ENCODE peak calls at places on chromosomes 12 and 14, in six cellular contexts. One of them, this sample, is unnamed.

GRCh38 chr14:31026395-31027096 is 367 bp upstream of the STRN3 start:
- DNase-seq in thyroid gland: peak
- DNase-seq in activated T-helper 1 cell treated with anti-CD3 and anti-CD28 coated beads, Interleukin-2, amount 50 U/mL, for 16 hours: peak
- DNase-seq in testis: peak
- DNase-seq in T-helper 2 cell treated with Interferon-gamma antibody and Interleukin-4, amounts not matched to agents 5 μg/mL and 100 μg/mL, for 36 hours: peak
- DNase-seq in mucosa of gallbladder: peak
- DNase-seq in this sample: peak

GRCh38 chr12:25458047-25458552 is 95.0 kb downstream of the LMNTD1 start:
- DNase-seq in activated T-helper 1 cell treated with anti-CD3 and anti-CD28 coated beads, Interleukin-2, amount 50 U/mL, for 16 hours: no peak
- DNase-seq in T-helper 2 cell treated with Interferon-gamma antibody and Interleukin-4, amounts not matched to agents 5 μg/mL and 100 μg/mL, for 36 hours: no peak
- DNase-seq in mucosa of gallbladder: no peak
- DNase-seq in thyroid gland: no peak
- DNase-seq in testis: no peak
- DNase-seq in this sample: no peak

GRCh38 chr14:105414456-105415371 is 4.9 kb upstream of the MTA1 start:
- DNase-seq in thyroid gland: peak
- DNase-seq in T-helper 2 cell treated with Interferon-gamma antibody and Interleukin-4, amounts not matched to agents 5 μg/mL and 100 μg/mL, for 36 hours: peak
- DNase-seq in testis: peak
- DNase-seq in activated T-helper 1 cell treated with anti-CD3 and anti-CD28 coated beads, Interleukin-2, amount 50 U/mL, for 16 hours: peak
- DNase-seq in mucosa of gallbladder: peak
- DNase-seq in this sample: peak

GRCh38 chr14:99481745-99482099 is 513 bp downstream of the CCNK start:
- DNase-seq in activated T-helper 1 cell treated with anti-CD3 and anti-CD28 coated beads, Interleukin-2, amount 50 U/mL, for 16 hours: no peak
- DNase-seq in mucosa of gallbladder: no peak
- DNase-seq in testis: no peak
- DNase-seq in thyroid gland: no peak
- DNase-seq in T-helper 2 cell treated with Interferon-gamma antibody and Interleukin-4, amounts not matched to agents 5 μg/mL and 100 μg/mL, for 36 hours: no peak
- DNase-seq in this sample: peak

GRCh38 chr14:75003250-75004027 is 718 bp downstream of the EIF2B2 start:
- DNase-seq in T-helper 2 cell treated with Interferon-gamma antibody and Interleukin-4, amounts not matched to agents 5 μg/mL and 100 μg/mL, for 36 hours: no peak
- DNase-seq in testis: no peak
- DNase-seq in thyroid gland: no peak
- DNase-seq in mucosa of gallbladder: no peak
- DNase-seq in activated T-helper 1 cell treated with anti-CD3 and anti-CD28 coated beads, Interleukin-2, amount 50 U/mL, for 16 hours: no peak
- DNase-seq in this sample: no peak

GRCh38 chr14:75982724-75983358 is 1.0 kb upstream of the TGFB3 start:
- DNase-seq in T-helper 2 cell treated with Interferon-gamma antibody and Interleukin-4, amounts not matched to agents 5 μg/mL and 100 μg/mL, for 36 hours: no peak
- DNase-seq in testis: peak
- DNase-seq in activated T-helper 1 cell treated with anti-CD3 and anti-CD28 coated beads, Interleukin-2, amount 50 U/mL, for 16 hours: no peak
- DNase-seq in thyroid gland: peak
- DNase-seq in mucosa of gallbladder: peak
- DNase-seq in this sample: no peak

GRCh38 chr12:108201808-108202207 is 72.7 kb downstream of the WSCD2 start:
- DNase-seq in testis: no peak
- DNase-seq in thyroid gland: no peak
- DNase-seq in mucosa of gallbladder: no peak
- DNase-seq in activated T-helper 1 cell treated with anti-CD3 and anti-CD28 coated beads, Interleukin-2, amount 50 U/mL, for 16 hours: no peak
- DNase-seq in T-helper 2 cell treated with Interferon-gamma antibody and Interleukin-4, amounts not matched to agents 5 μg/mL and 100 μg/mL, for 36 hours: no peak
- DNase-seq in this sample: no peak

GRCh38 chr14:55075628-55076027 is 24.2 kb downstream of the MAPK1IP1L start:
- DNase-seq in thyroid gland: no peak
- DNase-seq in activated T-helper 1 cell treated with anti-CD3 and anti-CD28 coated beads, Interleukin-2, amount 50 U/mL, for 16 hours: no peak
- DNase-seq in T-helper 2 cell treated with Interferon-gamma antibody and Interleukin-4, amounts not matched to agents 5 μg/mL and 100 μg/mL, for 36 hours: no peak
- DNase-seq in mucosa of gallbladder: no peak
- DNase-seq in testis: peak
- DNase-seq in this sample: no peak

GRCh38 chr14:65926935-65927700 is 514.6 kb downstream of the FUT8 start:
- DNase-seq in thyroid gland: no peak
- DNase-seq in T-helper 2 cell treated with Interferon-gamma antibody and Interleukin-4, amounts not matched to agents 5 μg/mL and 100 μg/mL, for 36 hours: no peak
- DNase-seq in mucosa of gallbladder: no peak
- DNase-seq in activated T-helper 1 cell treated with anti-CD3 and anti-CD28 coated beads, Interleukin-2, amount 50 U/mL, for 16 hours: no peak
- DNase-seq in testis: no peak
- DNase-seq in this sample: no peak

GRCh38 chr14:33938131-33938949 is 12.5 kb downstream of the EGLN3 start:
- DNase-seq in mucosa of gallbladder: peak
- DNase-seq in T-helper 2 cell treated with Interferon-gamma antibody and Interleukin-4, amounts not matched to agents 5 μg/mL and 100 μg/mL, for 36 hours: no peak
- DNase-seq in thyroid gland: peak
- DNase-seq in testis: peak
- DNase-seq in activated T-helper 1 cell treated with anti-CD3 and anti-CD28 coated beads, Interleukin-2, amount 50 U/mL, for 16 hours: no peak
- DNase-seq in this sample: peak

GRCh38 chr14:36591482-36591881 is 9.1 kb upstream of the NKX2-8 start:
- DNase-seq in activated T-helper 1 cell treated with anti-CD3 and anti-CD28 coated beads, Interleukin-2, amount 50 U/mL, for 16 hours: no peak
- DNase-seq in testis: no peak
- DNase-seq in mucosa of gallbladder: no peak
- DNase-seq in T-helper 2 cell treated with Interferon-gamma antibody and Interleukin-4, amounts not matched to agents 5 μg/mL and 100 μg/mL, for 36 hours: no peak
- DNase-seq in thyroid gland: no peak
- DNase-seq in this sample: no peak

GRCh38 chr12:85029456-85029855 is 6.6 kb downstream of the TSPAN19 start:
- DNase-seq in testis: no peak
- DNase-seq in mucosa of gallbladder: no peak
- DNase-seq in activated T-helper 1 cell treated with anti-CD3 and anti-CD28 coated beads, Interleukin-2, amount 50 U/mL, for 16 hours: no peak
- DNase-seq in thyroid gland: no peak
- DNase-seq in T-helper 2 cell treated with Interferon-gamma antibody and Interleukin-4, amounts not matched to agents 5 μg/mL and 100 μg/mL, for 36 hours: no peak
- DNase-seq in this sample: no peak

This sample was measured in mucosa of descending colon.